ENCODE peak calls at places on chromosomes 7 and 10, in ten cellular contexts. R is H4, X is NCI-H1417 treated with DMSO at 0.1 percent for 48 hours, E is HFF-Myc, K is K562, C is HT-29, S is fibroblast of the conjunctiva, F is WTC11, N is A549, W is HFFc6. G is an unnamed sample.

GRCh38 chr7:128260069-128260468 is 19.0 kb downstream of the LEP start:
- DNase-seq in K (no peak), W (no peak), C (no peak), E (no peak), R (no peak), N (no peak), S (no peak), F (no peak), X (no peak), G (peak)

GRCh38 chr10:94212876-94213595 is 149.7 kb downstream of the NOC3L start:
- DNase-seq in E (no peak), F (no peak), X (no peak), S (no peak), R (peak), K (no peak), W (no peak), C (peak), N (no peak), G (no peak)

GRCh38 chr7:44867073-44867990 is 18.0 kb downstream of the PURB start:
- DNase-seq in S (peak), F (no peak), C (no peak), W (peak), K (peak), X (no peak), N (peak), R (peak), E (no peak), G (no peak)

GRCh38 chr10:118971876-118972275 is 57.6 kb upstream of the NANOS1 start:
- DNase-seq in F (no peak), S (no peak), C (no peak), X (no peak), K (no peak), E (no peak), N (no peak), W (no peak), R (no peak), G (no peak)

GRCh38 chr7:151680810-151681209 is 161.1 kb upstream of the RHEB start:
- DNase-seq in R (no peak), C (no peak), W (peak), K (no peak), F (no peak), S (peak), X (no peak), E (no peak), N (no peak), G (no peak)

GRCh38 chr7:104156842-104157277 is 51.0 kb downstream of the ORC5 start:
- DNase-seq in E (no peak), S (peak), X (peak), N (peak), F (no peak), C (peak), W (peak), K (peak), R (peak), G (no peak)

GRCh38 chr7:157425137-157425731 is 88.4 kb downstream of the DNAJB6 start:
- DNase-seq in N (no peak), E (no peak), K (peak), W (no peak), F (peak), X (no peak), S (no peak), R (no peak), C (peak), G (peak)

GRCh38 chr7:81770823-81771222 is 976 bp upstream of the HGF start:
- DNase-seq in C (no peak), X (no peak), S (no peak), K (no peak), W (no peak), R (no peak), E (no peak), F (no peak), N (no peak), G (no peak)

GRCh38 chr10:46551701-46552525 is 4.5 kb downstream of the GPRIN2 start:
- DNase-seq in K (no peak), X (no peak), R (no peak), C (no peak), N (no peak), S (no peak), E (no peak), F (peak), W (no peak), G (peak)

GRCh38 chr7:55592492-55592891 is 20.2 kb upstream of the VOPP1 start:
- DNase-seq in C (no peak), N (no peak), W (no peak), X (no peak), F (no peak), S (no peak), R (no peak), E (no peak), K (no peak), G (no peak)

GRCh38 chr7:79455173-79455790 is 1.8 kb upstream of the MAGI2 start:
- DNase-seq in S (no peak), N (no peak), W (no peak), E (no peak), F (no peak), C (no peak), R (no peak), K (no peak), X (no peak), G (no peak)

GRCh38 chr7:123265853-123266252 is 66.1 kb upstream of the SLC13A1 start:
- DNase-seq in W (no peak), R (no peak), F (no peak), X (no peak), K (no peak), E (no peak), S (no peak), N (no peak), C (no peak), G (no peak)

GRCh38 chr10:24722676-24723385 is 856 bp downstream of the ARHGAP21 start:
- DNase-seq in X (no peak), K (peak), F (peak), N (peak), E (no peak), R (no peak), C (peak), W (peak), S (no peak), G (peak)

GRCh38 chr10:110269641-110270318 is 34.9 kb downstream of the SMNDC1 start:
- DNase-seq in F (no peak), X (no peak), R (no peak), C (no peak), N (no peak), E (no peak), K (no peak), W (no peak), S (no peak), G (no peak)

GRCh38 chr7:64494912-64495461 is 67.9 kb downstream of the ZNF680 start:
- DNase-seq in W (no peak), S (no peak), F (peak), R (no peak), X (no peak), C (no peak), E (no peak), K (no peak), N (no peak), G (no peak)

GRCh38 chr10:112955736-112956421 is 5.8 kb downstream of the TCF7L2 start:
- DNase-seq in N (no peak), C (peak), F (no peak), R (peak), W (peak), E (no peak), S (peak), K (no peak), X (no peak), G (no peak)

GRCh38 chr10:95426482-95426881 is 134.7 kb downstream of the SORBS1 start:
- DNase-seq in C (no peak), N (no peak), S (no peak), X (no peak), K (no peak), E (no peak), R (no peak), F (no peak), W (no peak), G (no peak)

GRCh38 chr7:30869794-30870491 is 41.7 kb upstream of the AQP1 start:
- DNase-seq in F (no peak), R (no peak), N (no peak), W (no peak), X (no peak), K (no peak), S (no peak), E (no peak), C (no peak), G (no peak)

GRCh38 chr10:60048146-60048545 is 141.8 kb upstream of the CCDC6 start:
- DNase-seq in K (no peak), C (peak), R (peak), X (no peak), W (peak), S (no peak), N (no peak), F (peak), E (peak), G (no peak)

GRCh38 chr7:137927386-137927785 is 74.5 kb downstream of the CREB3L2 start:
- DNase-seq in K (no peak), F (no peak), S (no peak), R (no peak), W (no peak), N (no peak), X (no peak), E (no peak), C (no peak), G (no peak)

GRCh38 chr7:129748710-129749109 is 137.2 kb downstream of the NRF1 start:
- DNase-seq in N (no peak), K (no peak), C (no peak), E (no peak), W (no peak), F (no peak), R (no peak), X (no peak), S (peak), G (no peak)

GRCh38 chr7:108313086-108313485 is 143.2 kb downstream of the NRCAM start:
- DNase-seq in N (no peak), S (no peak), K (no peak), F (no peak), W (no peak), C (no peak), R (no peak), X (no peak), E (no peak), G (no peak)

GRCh38 chr7:76346778-76347177 is 12.0 kb downstream of the YWHAG start:
- DNase-seq in S (no peak), K (no peak), C (peak), E (no peak), X (no peak), W (no peak), F (no peak), R (no peak), N (no peak), G (no peak)

GRCh38 chr10:77253037-77253436 is 384.6 kb downstream of the KCNMA1 start:
- DNase-seq in R (no peak), N (no peak), C (no peak), F (no peak), E (no peak), X (no peak), W (no peak), K (no peak), S (no peak), G (no peak)

GRCh38 chr10:103666109-103666508 is 172.6 kb downstream of the NEURL1 start:
- DNase-seq in K (peak), R (peak), X (no peak), E (no peak), N (peak), C (no peak), F (peak), W (peak), S (no peak), G (no peak)

GRCh38 chr7:22858640-22859561 is 36.3 kb upstream of the TOMM7 start:
- DNase-seq in F (no peak), R (peak), N (peak), W (peak), C (no peak), S (peak), X (no peak), K (peak), E (peak), G (no peak)

GRCh38 chr10:70682920-70683600 is 10.8 kb downstream of the ADAMTS14 start:
- DNase-seq in N (no peak), R (no peak), K (peak), X (no peak), S (no peak), E (no peak), F (no peak), C (no peak), W (no peak), G (no peak)

GRCh38 chr7:29851487-29851886 is 45.2 kb downstream of the WIPF3 start:
- DNase-seq in N (no peak), X (no peak), R (no peak), E (no peak), W (no peak), F (no peak), S (no peak), K (no peak), C (no peak), G (no peak)

GRCh38 chr7:102991540-102992214 is 78.9 kb downstream of the LRRC17 start:
- DNase-seq in K (peak), C (peak), F (no peak), E (peak), X (no peak), S (peak), W (peak), R (peak), N (peak), G (no peak)

GRCh38 chr10:98267069-98267893 is 713 bp downstream of the LOXL4 start:
- DNase-seq in E (no peak), X (no peak), R (no peak), W (peak), K (no peak), N (no peak), F (no peak), S (no peak), C (peak), G (no peak)

GRCh38 chr7:68321776-68322496 is 1276.3 kb upstream of the AUTS2 start:
- DNase-seq in R (no peak), S (no peak), E (no peak), K (no peak), W (no peak), X (no peak), F (no peak), C (no peak), N (no peak), G (no peak)

GRCh38 chr10:72162978-72163377 is 52.8 kb upstream of the ANAPC16 start:
- DNase-seq in W (peak), R (peak), N (no peak), C (no peak), K (no peak), F (no peak), X (no peak), S (peak), E (peak), G (no peak)

G was measured in upper lobe of right lung.